ENCODE peak calls at places on chromosomes 1 and 21, in eight cellular contexts. One of them, this sample, is unnamed.

GRCh38 chr1:246142320-246142893 is 364.7 kb downstream of the SMYD3 start:
- ATAC-seq in HCT116: peak
- ATAC-seq in activated naive CD8-positive, alpha-beta T cell treated with anti-CD3 and anti-CD28 coated beads, Interleukin-2, amount 10 ng/mL, durations not matched to agents 7 days and 5 days: no peak
- ATAC-seq in activated CD8-positive, alpha-beta T cell treated with anti-CD3 and anti-CD28 coated beads, Interleukin-2, amount 10 ng/mL, durations not matched to agents 7 days and 5 days: no peak
- ATAC-seq in Panc1: peak
- ATAC-seq in IMR-90: peak
- ATAC-seq in left ventricle myocardium superior: no peak
- ATAC-seq in gastrocnemius medialis: no peak
- ATAC-seq in this sample: peak

GRCh38 chr1:119674835-119675289 is 26.8 kb upstream of the ZNF697 start:
- ATAC-seq in HCT116: peak
- ATAC-seq in activated naive CD8-positive, alpha-beta T cell treated with anti-CD3 and anti-CD28 coated beads, Interleukin-2, amount 10 ng/mL, durations not matched to agents 7 days and 5 days: no peak
- ATAC-seq in activated CD8-positive, alpha-beta T cell treated with anti-CD3 and anti-CD28 coated beads, Interleukin-2, amount 10 ng/mL, durations not matched to agents 7 days and 5 days: peak
- ATAC-seq in Panc1: peak
- ATAC-seq in IMR-90: no peak
- ATAC-seq in left ventricle myocardium superior: no peak
- ATAC-seq in gastrocnemius medialis: no peak
- ATAC-seq in this sample: no peak

GRCh38 chr1:73756817-73757216 is 441.2 kb downstream of the LRRIQ3 start:
- ATAC-seq in HCT116: no peak
- ATAC-seq in activated naive CD8-positive, alpha-beta T cell treated with anti-CD3 and anti-CD28 coated beads, Interleukin-2, amount 10 ng/mL, durations not matched to agents 7 days and 5 days: no peak
- ATAC-seq in activated CD8-positive, alpha-beta T cell treated with anti-CD3 and anti-CD28 coated beads, Interleukin-2, amount 10 ng/mL, durations not matched to agents 7 days and 5 days: no peak
- ATAC-seq in Panc1: no peak
- ATAC-seq in IMR-90: no peak
- ATAC-seq in left ventricle myocardium superior: no peak
- ATAC-seq in gastrocnemius medialis: no peak
- ATAC-seq in this sample: no peak

GRCh38 chr1:2406451-2407041 is 5.8 kb downstream of the PEX10 start:
- ATAC-seq in HCT116: peak
- ATAC-seq in activated naive CD8-positive, alpha-beta T cell treated with anti-CD3 and anti-CD28 coated beads, Interleukin-2, amount 10 ng/mL, durations not matched to agents 7 days and 5 days: no peak
- ATAC-seq in activated CD8-positive, alpha-beta T cell treated with anti-CD3 and anti-CD28 coated beads, Interleukin-2, amount 10 ng/mL, durations not matched to agents 7 days and 5 days: peak
- ATAC-seq in Panc1: peak
- ATAC-seq in IMR-90: no peak
- ATAC-seq in left ventricle myocardium superior: no peak
- ATAC-seq in gastrocnemius medialis: no peak
- ATAC-seq in this sample: no peak

GRCh38 chr21:42525228-42525604 is 11.6 kb downstream of the SLC37A1 start:
- ATAC-seq in HCT116: no peak
- ATAC-seq in activated naive CD8-positive, alpha-beta T cell treated with anti-CD3 and anti-CD28 coated beads, Interleukin-2, amount 10 ng/mL, durations not matched to agents 7 days and 5 days: no peak
- ATAC-seq in activated CD8-positive, alpha-beta T cell treated with anti-CD3 and anti-CD28 coated beads, Interleukin-2, amount 10 ng/mL, durations not matched to agents 7 days and 5 days: no peak
- ATAC-seq in Panc1: no peak
- ATAC-seq in IMR-90: no peak
- ATAC-seq in left ventricle myocardium superior: peak
- ATAC-seq in gastrocnemius medialis: peak
- ATAC-seq in this sample: peak

GRCh38 chr1:81699234-81699633 is 101.5 kb upstream of the ADGRL2 start:
- ATAC-seq in HCT116: no peak
- ATAC-seq in activated naive CD8-positive, alpha-beta T cell treated with anti-CD3 and anti-CD28 coated beads, Interleukin-2, amount 10 ng/mL, durations not matched to agents 7 days and 5 days: no peak
- ATAC-seq in activated CD8-positive, alpha-beta T cell treated with anti-CD3 and anti-CD28 coated beads, Interleukin-2, amount 10 ng/mL, durations not matched to agents 7 days and 5 days: no peak
- ATAC-seq in Panc1: no peak
- ATAC-seq in IMR-90: no peak
- ATAC-seq in left ventricle myocardium superior: no peak
- ATAC-seq in gastrocnemius medialis: no peak
- ATAC-seq in this sample: no peak

GRCh38 chr1:199867601-199868000 is 159.9 kb upstream of the NR5A2 start:
- ATAC-seq in HCT116: no peak
- ATAC-seq in activated naive CD8-positive, alpha-beta T cell treated with anti-CD3 and anti-CD28 coated beads, Interleukin-2, amount 10 ng/mL, durations not matched to agents 7 days and 5 days: no peak
- ATAC-seq in activated CD8-positive, alpha-beta T cell treated with anti-CD3 and anti-CD28 coated beads, Interleukin-2, amount 10 ng/mL, durations not matched to agents 7 days and 5 days: no peak
- ATAC-seq in Panc1: no peak
- ATAC-seq in IMR-90: peak
- ATAC-seq in left ventricle myocardium superior: no peak
- ATAC-seq in gastrocnemius medialis: no peak
- ATAC-seq in this sample: no peak

GRCh38 chr1:116809181-116809508 is 54.9 kb downstream of the CD2 start:
- ATAC-seq in HCT116: no peak
- ATAC-seq in activated naive CD8-positive, alpha-beta T cell treated with anti-CD3 and anti-CD28 coated beads, Interleukin-2, amount 10 ng/mL, durations not matched to agents 7 days and 5 days: no peak
- ATAC-seq in activated CD8-positive, alpha-beta T cell treated with anti-CD3 and anti-CD28 coated beads, Interleukin-2, amount 10 ng/mL, durations not matched to agents 7 days and 5 days: no peak
- ATAC-seq in Panc1: no peak
- ATAC-seq in IMR-90: no peak
- ATAC-seq in left ventricle myocardium superior: no peak
- ATAC-seq in gastrocnemius medialis: no peak
- ATAC-seq in this sample: no peak

GRCh38 chr1:48938975-48939374 is 162.3 kb upstream of the BEND5 start:
- ATAC-seq in HCT116: no peak
- ATAC-seq in activated naive CD8-positive, alpha-beta T cell treated with anti-CD3 and anti-CD28 coated beads, Interleukin-2, amount 10 ng/mL, durations not matched to agents 7 days and 5 days: no peak
- ATAC-seq in activated CD8-positive, alpha-beta T cell treated with anti-CD3 and anti-CD28 coated beads, Interleukin-2, amount 10 ng/mL, durations not matched to agents 7 days and 5 days: no peak
- ATAC-seq in Panc1: no peak
- ATAC-seq in IMR-90: no peak
- ATAC-seq in left ventricle myocardium superior: no peak
- ATAC-seq in gastrocnemius medialis: no peak
- ATAC-seq in this sample: no peak

GRCh38 chr1:107442545-107442944 is 301.7 kb downstream of the NTNG1 start:
- ATAC-seq in HCT116: no peak
- ATAC-seq in activated naive CD8-positive, alpha-beta T cell treated with anti-CD3 and anti-CD28 coated beads, Interleukin-2, amount 10 ng/mL, durations not matched to agents 7 days and 5 days: peak
- ATAC-seq in activated CD8-positive, alpha-beta T cell treated with anti-CD3 and anti-CD28 coated beads, Interleukin-2, amount 10 ng/mL, durations not matched to agents 7 days and 5 days: peak
- ATAC-seq in Panc1: no peak
- ATAC-seq in IMR-90: no peak
- ATAC-seq in left ventricle myocardium superior: no peak
- ATAC-seq in gastrocnemius medialis: no peak
- ATAC-seq in this sample: no peak

GRCh38 chr21:39660191-39660590 is 47.5 kb downstream of the B3GALT5 start:
- ATAC-seq in HCT116: no peak
- ATAC-seq in activated naive CD8-positive, alpha-beta T cell treated with anti-CD3 and anti-CD28 coated beads, Interleukin-2, amount 10 ng/mL, durations not matched to agents 7 days and 5 days: no peak
- ATAC-seq in activated CD8-positive, alpha-beta T cell treated with anti-CD3 and anti-CD28 coated beads, Interleukin-2, amount 10 ng/mL, durations not matched to agents 7 days and 5 days: no peak
- ATAC-seq in Panc1: no peak
- ATAC-seq in IMR-90: peak
- ATAC-seq in left ventricle myocardium superior: peak
- ATAC-seq in gastrocnemius medialis: no peak
- ATAC-seq in this sample: peak

GRCh38 chr1:31707711-31708110 is 3.9 kb upstream of the COL16A1 start:
- ATAC-seq in HCT116: no peak
- ATAC-seq in activated naive CD8-positive, alpha-beta T cell treated with anti-CD3 and anti-CD28 coated beads, Interleukin-2, amount 10 ng/mL, durations not matched to agents 7 days and 5 days: no peak
- ATAC-seq in activated CD8-positive, alpha-beta T cell treated with anti-CD3 and anti-CD28 coated beads, Interleukin-2, amount 10 ng/mL, durations not matched to agents 7 days and 5 days: no peak
- ATAC-seq in Panc1: no peak
- ATAC-seq in IMR-90: no peak
- ATAC-seq in left ventricle myocardium superior: no peak
- ATAC-seq in gastrocnemius medialis: no peak
- ATAC-seq in this sample: no peak

GRCh38 chr1:25811384-25812082 is 8.2 kb upstream of the MTFR1L start:
- ATAC-seq in HCT116: no peak
- ATAC-seq in activated naive CD8-positive, alpha-beta T cell treated with anti-CD3 and anti-CD28 coated beads, Interleukin-2, amount 10 ng/mL, durations not matched to agents 7 days and 5 days: no peak
- ATAC-seq in activated CD8-positive, alpha-beta T cell treated with anti-CD3 and anti-CD28 coated beads, Interleukin-2, amount 10 ng/mL, durations not matched to agents 7 days and 5 days: no peak
- ATAC-seq in Panc1: no peak
- ATAC-seq in IMR-90: no peak
- ATAC-seq in left ventricle myocardium superior: no peak
- ATAC-seq in gastrocnemius medialis: no peak
- ATAC-seq in this sample: no peak

GRCh38 chr1:11893907-11894251 is 32.3 kb downstream of the KIAA2013 start:
- ATAC-seq in HCT116: peak
- ATAC-seq in activated naive CD8-positive, alpha-beta T cell treated with anti-CD3 and anti-CD28 coated beads, Interleukin-2, amount 10 ng/mL, durations not matched to agents 7 days and 5 days: peak
- ATAC-seq in activated CD8-positive, alpha-beta T cell treated with anti-CD3 and anti-CD28 coated beads, Interleukin-2, amount 10 ng/mL, durations not matched to agents 7 days and 5 days: peak
- ATAC-seq in Panc1: peak
- ATAC-seq in IMR-90: peak
- ATAC-seq in left ventricle myocardium superior: peak
- ATAC-seq in gastrocnemius medialis: peak
- ATAC-seq in this sample: peak

GRCh38 chr1:51897699-51898031 is 19.1 kb upstream of the NRDC start:
- ATAC-seq in HCT116: peak
- ATAC-seq in activated naive CD8-positive, alpha-beta T cell treated with anti-CD3 and anti-CD28 coated beads, Interleukin-2, amount 10 ng/mL, durations not matched to agents 7 days and 5 days: no peak
- ATAC-seq in activated CD8-positive, alpha-beta T cell treated with anti-CD3 and anti-CD28 coated beads, Interleukin-2, amount 10 ng/mL, durations not matched to agents 7 days and 5 days: no peak
- ATAC-seq in Panc1: peak
- ATAC-seq in IMR-90: no peak
- ATAC-seq in left ventricle myocardium superior: no peak
- ATAC-seq in gastrocnemius medialis: no peak
- ATAC-seq in this sample: no peak

GRCh38 chr21:17436626-17437111 is 76.2 kb upstream of the CXADR start:
- ATAC-seq in HCT116: no peak
- ATAC-seq in activated naive CD8-positive, alpha-beta T cell treated with anti-CD3 and anti-CD28 coated beads, Interleukin-2, amount 10 ng/mL, durations not matched to agents 7 days and 5 days: no peak
- ATAC-seq in activated CD8-positive, alpha-beta T cell treated with anti-CD3 and anti-CD28 coated beads, Interleukin-2, amount 10 ng/mL, durations not matched to agents 7 days and 5 days: no peak
- ATAC-seq in Panc1: no peak
- ATAC-seq in IMR-90: no peak
- ATAC-seq in left ventricle myocardium superior: peak
- ATAC-seq in gastrocnemius medialis: no peak
- ATAC-seq in this sample: no peak

GRCh38 chr1:100147875-100148274 is 14.9 kb downstream of the TRMT13 start:
- ATAC-seq in HCT116: peak
- ATAC-seq in activated naive CD8-positive, alpha-beta T cell treated with anti-CD3 and anti-CD28 coated beads, Interleukin-2, amount 10 ng/mL, durations not matched to agents 7 days and 5 days: no peak
- ATAC-seq in activated CD8-positive, alpha-beta T cell treated with anti-CD3 and anti-CD28 coated beads, Interleukin-2, amount 10 ng/mL, durations not matched to agents 7 days and 5 days: no peak
- ATAC-seq in Panc1: no peak
- ATAC-seq in IMR-90: no peak
- ATAC-seq in left ventricle myocardium superior: no peak
- ATAC-seq in gastrocnemius medialis: no peak
- ATAC-seq in this sample: no peak

GRCh38 chr1:76841460-76841859 is 25.8 kb upstream of the ST6GALNAC5 start:
- ATAC-seq in HCT116: no peak
- ATAC-seq in activated naive CD8-positive, alpha-beta T cell treated with anti-CD3 and anti-CD28 coated beads, Interleukin-2, amount 10 ng/mL, durations not matched to agents 7 days and 5 days: no peak
- ATAC-seq in activated CD8-positive, alpha-beta T cell treated with anti-CD3 and anti-CD28 coated beads, Interleukin-2, amount 10 ng/mL, durations not matched to agents 7 days and 5 days: no peak
- ATAC-seq in Panc1: no peak
- ATAC-seq in IMR-90: no peak
- ATAC-seq in left ventricle myocardium superior: no peak
- ATAC-seq in gastrocnemius medialis: no peak
- ATAC-seq in this sample: no peak